ENCODE peak calls at places on chromosomes 16 and 17, in ten cellular contexts. Y is lower lobe of right lung; O is prostate gland; W is EL; V is NK-92 treated with Interleukin-12 subunit alpha and Interleukin-12 subunit beta, amount 100 ng/mL, for 24 hours; N is amniotic epithelial cell; P is NCI-H69; T is iPS DF 19.7; C is stimulated activated naive B cell treated with anti-CD40 and anti-IgM and Interleukin-4, amounts not matched to agents 10 μg/mL and 1 μg/mL and 100 μg/mL, for 72 hours; F is activated T-helper 9 cell treated with anti-CD3 and anti-CD28 coated beads, Interleukin-2, amount 50 U/mL, for 16 hours. E is an unnamed sample.

GRCh38 chr16:85087899-85088569 is 24.2 kb downstream of the CIBAR2 start:
- DNase-seq in C (no peak), O (no peak), F (no peak), W (no peak), T (no peak), Y (no peak), V (no peak), N (no peak), P (no peak), E (no peak)

GRCh38 chr17:83096401-83097220 is 17.2 kb downstream of the METRNL start:
- DNase-seq in Y (peak), F (no peak), N (no peak), P (no peak), T (no peak), O (peak), V (no peak), C (no peak), W (no peak), E (no peak)

GRCh38 chr16:46482895-46483294 is 138.3 kb downstream of the SHCBP1 start:
- DNase-seq in T (no peak), V (no peak), W (no peak), P (no peak), Y (no peak), O (no peak), C (no peak), N (no peak), F (no peak), E (no peak)

GRCh38 chr16:86294535-86294934 is 215.8 kb upstream of the FOXF1 start:
- DNase-seq in P (no peak), F (no peak), V (no peak), C (no peak), Y (no peak), W (no peak), N (no peak), T (no peak), O (no peak), E (no peak)

GRCh38 chr17:70084476-70084875 is 9.5 kb downstream of the KCNJ16 start:
- DNase-seq in N (peak), V (no peak), O (no peak), P (no peak), W (no peak), C (no peak), F (no peak), Y (no peak), T (no peak), E (no peak)

GRCh38 chr17:43852571-43852970 is 5.6 kb downstream of the CD300LG start:
- DNase-seq in O (no peak), V (no peak), Y (no peak), F (no peak), T (no peak), W (no peak), C (no peak), N (no peak), P (no peak), E (no peak)

GRCh38 chr16:56424404-56424765 is 960 bp downstream of the AMFR start:
- DNase-seq in W (peak), C (no peak), N (no peak), F (no peak), V (no peak), Y (no peak), T (no peak), O (no peak), P (peak), E (no peak)

GRCh38 chr16:78957328-78958100 is 643.0 kb downstream of the MAF start:
- DNase-seq in W (no peak), F (peak), O (peak), Y (no peak), C (no peak), N (no peak), V (no peak), P (no peak), T (no peak), E (no peak)

GRCh38 chr17:39846205-39846604 is 17.9 kb downstream of the IKZF3 start:
- DNase-seq in T (no peak), F (no peak), W (no peak), N (no peak), O (no peak), P (no peak), V (no peak), C (no peak), Y (no peak), E (no peak)

GRCh38 chr17:81558115-81558468 is 5.9 kb upstream of the FAAP100 start:
- DNase-seq in V (no peak), W (no peak), C (no peak), F (no peak), Y (no peak), P (no peak), T (no peak), N (no peak), O (no peak), E (no peak)

GRCh38 chr17:4389079-4389478 is 22.6 kb upstream of the UBE2G1 start:
- DNase-seq in O (peak), P (peak), C (no peak), Y (no peak), N (no peak), T (no peak), V (no peak), F (no peak), W (no peak), E (no peak)

GRCh38 chr16:54577566-54578180 is 291.1 kb upstream of the IRX3 start:
- DNase-seq in C (no peak), N (no peak), P (no peak), V (no peak), F (no peak), O (no peak), W (no peak), Y (no peak), T (no peak), E (no peak)

GRCh38 chr16:84844561-84845495 is 25.0 kb downstream of the CRISPLD2 start:
- DNase-seq in N (no peak), F (no peak), W (no peak), O (no peak), C (no peak), T (no peak), Y (no peak), V (no peak), P (peak), E (no peak)